ENCODE peak calls at places on chromosomes 5 and 9, in five cellular contexts. One of them, this sample, is unnamed.

GRCh38 chr5:68433921-68434879 is 218.6 kb downstream of the PIK3R1 start:
- DNase-seq in AG09309: peak
- DNase-seq in HCEC 1CT: peak
- DNase-seq in HT-29: peak
- DNase-seq in posterior cingulate gyrus: peak
- DNase-seq in this sample: peak

GRCh38 chr9:878239-878638 is 36.7 kb downstream of the DMRT1 start:
- DNase-seq in AG09309: no peak
- DNase-seq in HCEC 1CT: no peak
- DNase-seq in HT-29: no peak
- DNase-seq in posterior cingulate gyrus: no peak
- DNase-seq in this sample: no peak

GRCh38 chr5:137751869-137752491 is 2.2 kb downstream of the HNRNPA0 start:
- DNase-seq in AG09309: peak
- DNase-seq in HCEC 1CT: peak
- DNase-seq in HT-29: peak
- DNase-seq in posterior cingulate gyrus: no peak
- DNase-seq in this sample: no peak

GRCh38 chr5:110401881-110402280 is 324.6 kb downstream of the TMEM232 start:
- DNase-seq in AG09309: no peak
- DNase-seq in HCEC 1CT: peak
- DNase-seq in HT-29: no peak
- DNase-seq in posterior cingulate gyrus: no peak
- DNase-seq in this sample: no peak

GRCh38 chr5:88879724-88880123 is 3.3 kb downstream of the MEF2C start:
- DNase-seq in AG09309: no peak
- DNase-seq in HCEC 1CT: no peak
- DNase-seq in HT-29: no peak
- DNase-seq in posterior cingulate gyrus: no peak
- DNase-seq in this sample: no peak

GRCh38 chr9:124769451-124770358 is 1.4 kb downstream of the NR6A1 start:
- DNase-seq in AG09309: no peak
- DNase-seq in HCEC 1CT: no peak
- DNase-seq in HT-29: peak
- DNase-seq in posterior cingulate gyrus: no peak
- DNase-seq in this sample: no peak

GRCh38 chr5:139689631-139690384 is 41.7 kb downstream of the CXXC5 start:
- DNase-seq in AG09309: no peak
- DNase-seq in HCEC 1CT: peak
- DNase-seq in HT-29: peak
- DNase-seq in posterior cingulate gyrus: no peak
- DNase-seq in this sample: no peak

GRCh38 chr9:77977210-77977611 is 54.4 kb downstream of the GNAQ start:
- DNase-seq in AG09309: peak
- DNase-seq in HCEC 1CT: peak
- DNase-seq in HT-29: peak
- DNase-seq in posterior cingulate gyrus: peak
- DNase-seq in this sample: no peak

GRCh38 chr9:693460-694390 is 147.8 kb upstream of the DMRT1 start:
- DNase-seq in AG09309: peak
- DNase-seq in HCEC 1CT: peak
- DNase-seq in HT-29: no peak
- DNase-seq in posterior cingulate gyrus: no peak
- DNase-seq in this sample: no peak

GRCh38 chr5:175609504-175609903 is 48.4 kb upstream of the HRH2 start:
- DNase-seq in AG09309: no peak
- DNase-seq in HCEC 1CT: no peak
- DNase-seq in HT-29: no peak
- DNase-seq in posterior cingulate gyrus: no peak
- DNase-seq in this sample: no peak

GRCh38 chr9:109520475-109521132 is 22.5 kb upstream of the PTPN3 start:
- DNase-seq in AG09309: peak
- DNase-seq in HCEC 1CT: peak
- DNase-seq in HT-29: peak
- DNase-seq in posterior cingulate gyrus: peak
- DNase-seq in this sample: peak

GRCh38 chr9:80571953-80572352 is 1000.2 kb downstream of the TLE4 start:
- DNase-seq in AG09309: no peak
- DNase-seq in HCEC 1CT: no peak
- DNase-seq in HT-29: no peak
- DNase-seq in posterior cingulate gyrus: no peak
- DNase-seq in this sample: no peak

GRCh38 chr5:54795284-54795683 is 190.1 kb downstream of the ESM1 start:
- DNase-seq in AG09309: no peak
- DNase-seq in HCEC 1CT: peak
- DNase-seq in HT-29: no peak
- DNase-seq in posterior cingulate gyrus: no peak
- DNase-seq in this sample: no peak

GRCh38 chr9:89408628-89409101 is 89.2 kb downstream of the SEMA4D start:
- DNase-seq in AG09309: no peak
- DNase-seq in HCEC 1CT: no peak
- DNase-seq in HT-29: no peak
- DNase-seq in posterior cingulate gyrus: peak
- DNase-seq in this sample: no peak

GRCh38 chr5:177444106-177445051 is 2.2 kb upstream of the PRR7 start:
- DNase-seq in AG09309: no peak
- DNase-seq in HCEC 1CT: no peak
- DNase-seq in HT-29: no peak
- DNase-seq in posterior cingulate gyrus: no peak
- DNase-seq in this sample: no peak

GRCh38 chr9:90872835-90873294 is 71.2 kb downstream of the SYK start:
- DNase-seq in AG09309: no peak
- DNase-seq in HCEC 1CT: no peak
- DNase-seq in HT-29: no peak
- DNase-seq in posterior cingulate gyrus: no peak
- DNase-seq in this sample: no peak

GRCh38 chr5:56591081-56591480 is 224.3 kb upstream of the MAP3K1 start:
- DNase-seq in AG09309: no peak
- DNase-seq in HCEC 1CT: no peak
- DNase-seq in HT-29: no peak
- DNase-seq in posterior cingulate gyrus: no peak
- DNase-seq in this sample: no peak

GRCh38 chr5:113090336-113091106 is 113.9 kb downstream of the DCP2 start:
- DNase-seq in AG09309: no peak
- DNase-seq in HCEC 1CT: no peak
- DNase-seq in HT-29: no peak
- DNase-seq in posterior cingulate gyrus: no peak
- DNase-seq in this sample: no peak

GRCh38 chr9:93166699-93167098 is 17.2 kb upstream of the WNK2 start:
- DNase-seq in AG09309: no peak
- DNase-seq in HCEC 1CT: no peak
- DNase-seq in HT-29: no peak
- DNase-seq in posterior cingulate gyrus: no peak
- DNase-seq in this sample: no peak

GRCh38 chr5:113150821-113151220 is 174.2 kb downstream of the DCP2 start:
- DNase-seq in AG09309: no peak
- DNase-seq in HCEC 1CT: no peak
- DNase-seq in HT-29: no peak
- DNase-seq in posterior cingulate gyrus: no peak
- DNase-seq in this sample: no peak

GRCh38 chr9:95499847-95500246 is 16.9 kb downstream of the PTCH1 start:
- DNase-seq in AG09309: no peak
- DNase-seq in HCEC 1CT: peak
- DNase-seq in HT-29: peak
- DNase-seq in posterior cingulate gyrus: no peak
- DNase-seq in this sample: no peak

GRCh38 chr9:76564300-76564699 is 105.3 kb downstream of the GCNT1 start:
- DNase-seq in AG09309: no peak
- DNase-seq in HCEC 1CT: peak
- DNase-seq in HT-29: no peak
- DNase-seq in posterior cingulate gyrus: no peak
- DNase-seq in this sample: no peak

This sample was measured in GM12878.